ENCODE peak calls at places on chromosomes 11 and 22, in eight cellular contexts. Y is Peyer's patch; G is activated CD4-positive, alpha-beta T cell treated with anti-CD3 and anti-CD28 coated beads for 4 hours; B is GM12891; I is A549; T is activated effector memory CD4-positive, alpha-beta T cell treated with Interleukin-2 at 50 U/mL for 16 hours; S is stimulated activated CD8-positive, alpha-beta memory T cell treated with anti-CD3 and anti-CD28 coated beads, Interleukin-12 subunit alpha, Interleukin-12 subunit beta, amount 100 ng/mL, for 4 hours; E is GM23338. F is an unnamed sample.

GRCh38 chr11:106186630-106187029 is 109.2 kb downstream of the AASDHPPT start:
- DNase-seq in Y (no peak), G (no peak), B (no peak), I (peak; percentile 12), T (no peak), S (no peak), E (no peak), F (no peak)

GRCh38 chr11:35927730-35928129 is 16.1 kb upstream of the LDLRAD3 start:
- DNase-seq in Y (no peak), G (no peak), B (no peak), I (peak; percentile 80), T (no peak), S (no peak), E (no peak), F (no peak)

GRCh38 chr22:41327124-41327523 is 25.8 kb downstream of the ZC3H7B start:
- DNase-seq in Y (no peak), G (no peak), B (no peak), I (no peak), T (no peak), S (no peak), E (no peak), F (no peak)

GRCh38 chr11:105244157-105244820 is 104.7 kb upstream of the CARD18 start:
- DNase-seq in Y (no peak), G (no peak), B (no peak), I (peak; percentile 71), T (no peak), S (no peak), E (no peak), F (no peak)

GRCh38 chr11:1297576-1298473 is 11.6 kb downstream of the TOLLIP start:
- DNase-seq in Y (no peak), G (no peak), B (no peak), I (no peak), T (no peak), S (no peak), E (no peak), F (no peak)

GRCh38 chr11:31804439-31805036 is 6.6 kb downstream of the PAX6 start:
- DNase-seq in Y (no peak), G (no peak), B (no peak), I (no peak), T (no peak), S (no peak), E (peak; percentile 65), F (no peak)

GRCh38 chr22:19802001-19802880 is 41.7 kb downstream of the TBX1 start:
- DNase-seq in Y (no peak), G (no peak), B (no peak), I (no peak), T (no peak), S (no peak), E (no peak), F (no peak)

GRCh38 chr11:123590296-123590912 is 64.0 kb downstream of the SCN3B start:
- DNase-seq in Y (no peak), G (no peak), B (no peak), I (peak; percentile 91), T (no peak), S (no peak), E (no peak), F (no peak)

GRCh38 chr11:1844221-1845094 is 5.7 kb downstream of the TNNI2 start:
- DNase-seq in Y (peak; percentile 63), G (peak; percentile 34), B (no peak), I (peak; percentile 50), T (peak; percentile 43), S (no peak), E (no peak), F (peak; percentile 76)

GRCh38 chr11:4454031-4454430 is 4.9 kb downstream of the OR52K2 start:
- DNase-seq in Y (no peak), G (no peak), B (no peak), I (no peak), T (no peak), S (no peak), E (no peak), F (no peak)

GRCh38 chr22:43846966-43847365 is 15.3 kb downstream of the SULT4A1 start:
- DNase-seq in Y (no peak), G (no peak), B (no peak), I (no peak), T (no peak), S (no peak), E (no peak), F (no peak)

GRCh38 chr11:35792148-35792845 is 129.7 kb downstream of the TRIM44 start:
- DNase-seq in Y (no peak), G (no peak), B (no peak), I (no peak), T (no peak), S (no peak), E (no peak), F (no peak)

GRCh38 chr22:22752556-22753477 is 108.4 kb downstream of the GGTLC2 start:
- DNase-seq in Y (peak; percentile 61), G (no peak), B (no peak), I (no peak), T (peak; percentile 19), S (no peak), E (no peak), F (no peak)